ENCODE peak calls at places on chromosomes 12 and 14, in nine cellular contexts. W is memory B cell, T is progenitor cell of endocrine pancreas, Z is T-cell, J is body of pancreas, Q is GM12865, C is dermis microvascular lymphatic vessel endothelial cell, M is kidney tubule cell, K is dorsolateral prefrontal cortex. E is an unnamed sample.
A peak's percentile ranks its signal among the peaks of the same experiment; 100 is the strongest.

GRCh38 chr14:69580009-69580577 is 5.4 kb upstream of the CCDC177 start:
- DNase-seq in K (no peak), Q (peak; percentile 57), J (peak; percentile 35), W (no peak), C (no peak), M (peak; percentile 22), T (peak; percentile 24), Z (no peak), E (no peak)

GRCh38 chr12:52631676-52632459 is 13.5 kb upstream of the KRT73 start:
- DNase-seq in Q (no peak), K (no peak), T (no peak), W (no peak), C (no peak), M (no peak), J (no peak), Z (no peak), E (no peak)

GRCh38 chr12:74725154-74725553 is 187.5 kb downstream of the ATXN7L3B start:
- DNase-seq in K (no peak), Q (no peak), T (no peak), W (no peak), C (no peak), M (peak; percentile 38), Z (no peak), J (no peak), E (no peak)

GRCh38 chr12:125773033-125773432 is 707.8 kb downstream of the AACS start:
- DNase-seq in T (no peak), C (no peak), Q (peak; percentile 52), Z (no peak), J (no peak), W (no peak), M (no peak), K (no peak), E (no peak)

GRCh38 chr12:124566181-124567034 is 1.0 kb downstream of the NCOR2 start:
- DNase-seq in M (peak; percentile 75), Z (peak; percentile 62), K (peak; percentile 85), Q (peak; percentile 63), J (peak; percentile 85), T (peak; percentile 60), W (peak; percentile 33), C (peak; percentile 33), E (peak; percentile 90)

GRCh38 chr14:58805605-58806358 is 168.0 kb downstream of the DACT1 start:
- DNase-seq in M (no peak), Q (no peak), K (no peak), C (no peak), Z (no peak), T (no peak), W (no peak), J (no peak), E (no peak)

GRCh38 chr12:14741153-14741552 is 44.8 kb upstream of the GUCY2C start:
- DNase-seq in J (no peak), W (no peak), C (no peak), K (no peak), M (peak; percentile 53), Z (no peak), Q (peak; percentile 28), T (no peak), E (no peak)

GRCh38 chr14:63891148-63891964 is 38.6 kb downstream of the SYNE2 start:
- DNase-seq in W (no peak), M (peak; percentile 35), J (peak; percentile 42), K (peak; percentile 15), C (no peak), Z (no peak), T (no peak), Q (no peak), E (no peak)

GRCh38 chr14:78721756-78722455 is 551.7 kb downstream of the NRXN3 start:
- DNase-seq in C (no peak), M (no peak), J (no peak), K (no peak), W (no peak), Q (peak; percentile 31), T (no peak), Z (no peak), E (no peak)

GRCh38 chr14:78754059-78754458 is 583.9 kb downstream of the NRXN3 start:
- DNase-seq in C (no peak), J (no peak), W (no peak), K (no peak), Q (peak; percentile 69), Z (no peak), T (no peak), M (peak; percentile 45), E (no peak)

GRCh38 chr14:67570453-67570852 is 29.6 kb downstream of the PIGH start:
- DNase-seq in C (no peak), Q (no peak), M (no peak), Z (no peak), W (no peak), K (no peak), T (no peak), J (no peak), E (no peak)

GRCh38 chr12:12901158-12901791 is 9.9 kb downstream of the GPRC5A start:
- DNase-seq in K (no peak), W (no peak), T (no peak), C (no peak), M (peak; percentile 91), Z (no peak), Q (no peak), J (no peak), E (no peak)

E was measured in frontal cortex.